ENCODE peak calls at places on chromosomes 6 and 20, in ten cellular contexts. U is brain microvascular endothelial cell; I is right cardiac atrium; K is dorsolateral prefrontal cortex; Q is body of pancreas; O is CD4-positive, alpha-beta T cell; Y is MM.1S; N is effector memory CD4-positive, alpha-beta T cell; M is fibroblast of lung; D is gastrocnemius medialis. A is an unnamed sample.

GRCh38 chr20:38315290-38315966 is 11.5 kb downstream of the BPI start:
- DNase-seq in Y (no peak), D (no peak), Q (no peak), O (no peak), N (no peak), K (no peak), M (peak), U (peak), I (no peak), A (no peak)

GRCh38 chr6:3939964-3940363 is 90.8 kb downstream of the FAM50B start:
- DNase-seq in M (peak), I (peak), O (no peak), D (no peak), K (no peak), Y (no peak), U (no peak), N (no peak), Q (no peak), A (no peak)

GRCh38 chr20:59063358-59064213 is 21.0 kb upstream of the PRELID3B start:
- DNase-seq in N (no peak), M (peak), D (no peak), O (no peak), K (peak), Y (no peak), Q (peak), U (peak), I (peak), A (peak)

GRCh38 chr6:40181367-40181766 is 247.1 kb upstream of the MOCS1 start:
- DNase-seq in N (no peak), K (no peak), Y (no peak), I (no peak), O (no peak), D (no peak), M (no peak), U (no peak), Q (no peak), A (no peak)

GRCh38 chr20:47440857-47441773 is 60.6 kb upstream of the NCOA3 start:
- DNase-seq in O (no peak), D (no peak), Q (no peak), Y (no peak), K (no peak), N (no peak), M (no peak), U (no peak), I (no peak), A (no peak)

GRCh38 chr20:52087471-52087870 is 104.1 kb downstream of the ZFP64 start:
- DNase-seq in I (no peak), U (no peak), O (no peak), N (no peak), Y (no peak), K (no peak), M (no peak), D (no peak), Q (no peak), A (no peak)

GRCh38 chr6:35077006-35077712 is 64.0 kb downstream of the TCP11 start:
- DNase-seq in O (no peak), Q (no peak), I (no peak), D (no peak), N (no peak), U (no peak), M (no peak), K (no peak), Y (no peak), A (peak)

GRCh38 chr20:36573798-36574277 is 441 bp downstream of the TGIF2 start:
- DNase-seq in O (no peak), N (peak), I (peak), Y (peak), D (no peak), U (no peak), M (no peak), Q (peak), K (no peak), A (no peak)

GRCh38 chr20:53767206-53767924 is 173.7 kb upstream of the ZNF217 start:
- DNase-seq in Y (peak), O (no peak), Q (no peak), M (no peak), I (no peak), N (no peak), D (no peak), K (no peak), U (no peak), A (no peak)

GRCh38 chr6:90216081-90216977 is 80.3 kb downstream of the BACH2 start:
- DNase-seq in Q (peak), U (no peak), O (peak), D (no peak), M (peak), K (no peak), N (peak), Y (no peak), I (no peak), A (no peak)

GRCh38 chr6:17589402-17590116 is 10.5 kb upstream of the FAM8A1 start:
- DNase-seq in O (no peak), K (no peak), U (peak), Q (peak), I (no peak), Y (no peak), M (peak), N (no peak), D (no peak), A (peak)

GRCh38 chr20:4513720-4514119 is 208.0 kb upstream of the PRND start:
- DNase-seq in N (no peak), U (peak), O (no peak), D (no peak), Q (no peak), I (no peak), K (no peak), Y (no peak), M (peak), A (peak)

GRCh38 chr20:57330998-57331397 is 1.4 kb downstream of the SPO11 start:
- DNase-seq in O (no peak), K (no peak), Y (no peak), D (no peak), I (no peak), U (no peak), M (peak), N (no peak), Q (no peak), A (no peak)

GRCh38 chr6:88365230-88365629 is 199.1 kb upstream of the CNR1 start:
- DNase-seq in Q (no peak), M (no peak), O (no peak), Y (no peak), N (no peak), D (no peak), U (no peak), K (no peak), I (no peak), A (no peak)

GRCh38 chr6:152318278-152318677 is 318.9 kb downstream of the SYNE1 start:
- DNase-seq in D (no peak), I (no peak), Q (no peak), U (no peak), O (no peak), N (no peak), Y (no peak), K (no peak), M (no peak), A (no peak)

GRCh38 chr20:13276945-13277582 is 56.0 kb downstream of the ISM1 start:
- DNase-seq in K (no peak), M (no peak), N (no peak), Q (no peak), U (no peak), I (no peak), O (no peak), D (no peak), Y (no peak), A (no peak)

GRCh38 chr20:19272976-19273654 is 60.7 kb downstream of the SLC24A3 start:
- DNase-seq in D (no peak), K (no peak), M (no peak), Y (no peak), U (no peak), Q (no peak), I (no peak), N (no peak), O (no peak), A (no peak)

GRCh38 chr6:47669684-47670515 is 28.5 kb upstream of the ADGRF4 start:
- DNase-seq in U (peak), D (no peak), I (no peak), M (peak), K (no peak), Y (no peak), N (no peak), Q (no peak), O (no peak), A (peak)
- H3K27ac ChIP-seq in U (no peak), D (no peak), I (no peak), M (no peak), K (no peak), Y (no peak), N (no peak), Q (no peak), O (no peak), A (peak)

DNA sequence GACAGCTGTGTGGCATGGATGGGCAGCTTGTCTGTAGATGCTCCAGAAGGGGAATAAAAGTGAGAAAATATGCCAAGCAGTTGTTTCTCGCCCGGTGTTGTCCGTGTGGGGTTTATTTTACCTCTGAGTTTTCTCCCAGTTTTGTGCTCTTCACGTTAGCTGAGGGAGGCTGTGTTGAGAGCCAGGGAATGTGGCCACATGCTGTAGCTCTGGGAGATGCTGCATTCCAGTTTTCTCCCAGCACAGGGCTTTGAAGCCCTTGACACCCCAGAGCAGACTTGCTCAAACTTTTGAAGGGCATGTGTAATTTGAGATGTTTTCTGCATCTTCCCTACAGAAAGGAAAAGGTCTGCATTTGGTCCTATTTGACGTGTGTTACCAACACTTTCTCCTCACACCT is 67.7 kb downstream of the RREB1 start:
- DNase-seq in M (peak), O (no peak), U (no peak), N (no peak), K (no peak), Q (no peak), Y (no peak), D (no peak), I (no peak), A (no peak)
- H3K27ac ChIP-seq in M (no peak), O (no peak), U (no peak), N (no peak), K (no peak), Q (no peak), Y (no peak), D (peak), I (no peak), A (no peak)

GRCh38 chr6:150201791-150202329 is 59.0 kb downstream of the PPP1R14C start:
- DNase-seq in Q (no peak), Y (no peak), I (no peak), K (no peak), M (no peak), N (no peak), D (no peak), O (no peak), U (no peak), A (no peak)

GRCh38 chr6:150200428-150201105 is 57.7 kb downstream of the PPP1R14C start:
- DNase-seq in K (no peak), O (no peak), Y (no peak), I (no peak), N (no peak), U (no peak), M (no peak), D (no peak), Q (no peak), A (no peak)

GRCh38 chr6:150202934-150203333 is 60.1 kb downstream of the PPP1R14C start:
- DNase-seq in D (no peak), U (no peak), N (no peak), O (no peak), I (no peak), Y (no peak), M (no peak), K (no peak), Q (no peak), A (peak)

GRCh38 chr6:150202404-150202803 is 59.6 kb downstream of the PPP1R14C start:
- DNase-seq in I (peak), N (no peak), D (no peak), O (no peak), U (no peak), M (no peak), Q (no peak), K (no peak), Y (no peak), A (no peak)

GRCh38 chr6:150201285-150201684 is 58.4 kb downstream of the PPP1R14C start:
- DNase-seq in I (no peak), D (no peak), U (no peak), Y (no peak), M (no peak), N (no peak), Q (no peak), K (no peak), O (no peak), A (no peak)
- H3K27ac ChIP-seq in I (no peak), D (no peak), U (no peak), Y (no peak), M (no peak), N (no peak), Q (no peak), K (no peak), O (no peak), A (no peak)

DNA sequence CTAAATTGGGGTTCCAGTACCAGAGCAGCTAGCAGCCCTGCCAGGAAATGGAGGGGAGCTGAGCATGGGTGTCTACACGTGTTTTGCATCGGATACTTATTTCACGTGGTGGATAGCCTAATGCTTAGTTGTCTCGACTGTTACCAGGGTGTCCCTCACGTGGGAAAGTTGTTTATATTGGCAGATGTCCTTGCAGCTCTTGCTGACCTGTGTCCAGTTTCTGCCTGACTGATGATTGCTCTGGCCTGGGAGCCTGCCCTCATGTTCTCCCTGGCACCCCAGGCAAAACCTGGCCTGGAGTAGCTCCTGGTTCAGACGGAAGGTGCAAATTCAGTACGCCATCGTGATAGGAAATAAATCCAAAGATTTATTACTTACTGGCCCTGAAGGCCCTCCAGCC is 11.8 kb upstream of the FERMT1 start:
- DNase-seq in M (no peak), N (no peak), O (no peak), D (no peak), Y (no peak), Q (no peak), U (no peak), K (no peak), I (no peak), A (no peak)
- H3K27ac ChIP-seq in M (no peak), N (no peak), O (no peak), D (no peak), Y (no peak), Q (no peak), U (no peak), K (no peak), I (no peak), A (no peak)

DNA sequence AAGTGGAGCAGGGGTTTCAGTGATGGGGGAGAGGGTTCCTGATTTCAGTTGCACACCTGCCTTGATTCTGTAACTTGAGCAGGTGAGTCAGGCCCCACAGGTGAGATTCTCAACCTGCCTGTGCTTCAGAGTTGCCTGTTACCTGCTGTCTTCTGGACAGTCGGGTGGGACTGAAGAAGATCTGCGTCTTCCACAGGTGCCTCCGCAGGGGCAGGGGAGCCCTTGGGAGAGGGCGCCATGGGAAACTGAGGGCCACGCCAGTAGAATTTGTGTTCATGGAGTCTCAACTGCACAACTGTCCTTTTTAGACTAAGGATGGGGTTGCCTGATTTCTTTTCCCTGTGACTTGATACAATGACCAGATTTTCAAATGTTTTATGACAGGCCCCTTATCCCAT is 5.2 kb downstream of the UNC93A start:
- DNase-seq in D (no peak), I (no peak), U (no peak), O (no peak), M (no peak), N (no peak), K (no peak), Q (no peak), Y (no peak), A (no peak)
- H3K27ac ChIP-seq in D (no peak), I (no peak), U (no peak), O (no peak), M (no peak), N (no peak), K (no peak), Q (no peak), Y (no peak), A (no peak)

GRCh38 chr6:57215260-57215659 is 6.8 kb downstream of the RAB23 start:
- DNase-seq in Q (no peak), U (no peak), I (no peak), N (no peak), O (no peak), M (no peak), D (no peak), Y (no peak), K (no peak), A (no peak)

GRCh38 chr6:57220083-57220703 is 1.9 kb downstream of the RAB23 start:
- DNase-seq in D (no peak), O (no peak), Q (no peak), Y (no peak), N (no peak), K (no peak), M (no peak), U (no peak), I (no peak), A (no peak)

GRCh38 chr6:57217270-57217669 is 4.8 kb downstream of the RAB23 start:
- DNase-seq in Y (no peak), K (no peak), I (no peak), O (no peak), Q (no peak), M (no peak), N (no peak), U (no peak), D (no peak), A (no peak)

GRCh38 chr6:57221191-57221935 is 744 bp downstream of the RAB23 start:
- DNase-seq in K (peak), M (peak), Q (peak), N (peak), U (peak), Y (peak), O (peak), D (no peak), I (peak), A (peak)

DNA sequence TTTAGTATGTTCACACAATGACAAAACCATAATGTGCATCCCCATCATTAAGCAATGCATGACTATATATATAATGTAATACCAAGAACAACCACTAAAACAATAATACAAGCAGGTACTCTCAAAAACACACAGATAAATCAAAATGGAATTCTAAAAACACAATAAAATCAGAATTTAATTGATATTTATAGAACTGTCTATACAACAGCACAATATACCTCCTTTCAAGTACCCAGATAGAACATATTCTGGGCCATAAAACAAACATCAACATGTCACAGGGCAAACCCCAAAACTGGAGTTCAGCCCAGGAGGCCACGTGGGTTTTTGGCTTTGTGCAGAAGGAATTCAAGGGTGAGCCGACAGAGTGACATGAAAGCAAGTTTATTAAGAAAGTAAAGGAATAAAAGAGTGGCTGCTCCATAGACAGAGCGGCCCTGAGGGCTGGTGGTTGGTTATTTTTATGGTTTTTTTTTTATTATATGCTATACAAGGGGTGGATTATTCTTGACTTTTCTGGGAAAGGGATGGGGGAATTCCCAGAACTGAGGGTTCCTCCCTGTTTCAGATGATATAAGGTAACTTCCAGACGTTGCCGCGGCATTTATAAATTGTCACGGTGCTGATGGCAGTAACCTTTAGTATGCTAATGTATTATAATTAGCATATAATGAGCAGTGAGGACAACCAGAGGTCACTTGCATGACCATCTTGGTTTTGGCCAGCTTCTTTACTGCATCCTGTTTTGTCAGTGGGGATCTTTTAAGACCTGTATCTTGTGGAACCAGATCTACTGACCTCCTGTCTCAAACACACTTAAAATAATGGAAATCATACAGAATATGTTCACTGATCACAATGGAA is 5.6 kb downstream of the RAB23 start:
- DNase-seq in M (peak), I (no peak), O (no peak), D (no peak), Y (no peak), N (no peak), U (no peak), Q (no peak), K (no peak), A (peak)
- H3K27ac ChIP-seq in M (no peak), I (no peak), O (no peak), D (no peak), Y (no peak), N (no peak), U (no peak), Q (no peak), K (no peak), A (peak)

GRCh38 chr6:135922746-135923145 is 71.2 kb downstream of the PDE7B start:
- DNase-seq in U (no peak), Y (no peak), Q (no peak), N (no peak), I (peak), D (no peak), K (no peak), O (no peak), M (peak), A (no peak)
- H3K27ac ChIP-seq in U (peak), Y (no peak), Q (no peak), N (no peak), I (no peak), D (peak), K (no peak), O (no peak), M (peak), A (peak)